ENCODE peak calls at places on chromosomes 5 and 9, in six cellular contexts. A, R, L, S, J and N are unnamed samples.

GRCh38 chr5:56588636-56589485 is 226.5 kb upstream of the MAP3K1 start:
- DNase-seq in R (no peak), A (peak; percentile 84), J (no peak), S (peak; percentile 74), L (peak; percentile 84), N (no peak)

GRCh38 chr5:64861281-64861680 is 92.6 kb downstream of the CWC27 start:
- DNase-seq in L (no peak), S (no peak), A (no peak), R (no peak), J (no peak), N (no peak)

GRCh38 chr5:150144211-150144801 is 11.3 kb downstream of the PDGFRB start:
- DNase-seq in S (no peak), L (peak; percentile 78), J (peak; percentile 76), R (peak; percentile 96), A (no peak), N (peak; percentile 84)

GRCh38 chr9:70826562-70826961 is 294.9 kb downstream of the TRPM3 start:
- DNase-seq in L (no peak), S (no peak), R (no peak), A (no peak), J (no peak), N (no peak)

GRCh38 chr5:170267431-170268152 is 30.0 kb downstream of the LCP2 start:
- DNase-seq in R (peak; percentile 78), L (peak; percentile 79), S (peak; percentile 87), J (peak; percentile 69), A (peak; percentile 92), N (peak; percentile 85)

GRCh38 chr9:79233542-79233941 is 338.2 kb upstream of the TLE4 start:
- DNase-seq in L (no peak), S (no peak), R (peak; percentile 44), J (peak; percentile 15), A (no peak), N (peak; percentile 50)

GRCh38 chr9:76610009-76610352 is 151.0 kb downstream of the GCNT1 start:
- DNase-seq in L (peak; percentile 88), S (no peak), R (peak; percentile 88), J (peak; percentile 39), A (peak; percentile 91), N (peak; percentile 85)

GRCh38 chr9:33813712-33814641 is 3.0 kb upstream of the UBE2R2 start:
- DNase-seq in S (no peak), L (no peak), R (peak; percentile 71), J (peak; percentile 69), A (no peak), N (peak; percentile 86)

GRCh38 chr9:98890256-98890655 is 53.5 kb upstream of the COL15A1 start:
- DNase-seq in A (no peak), R (no peak), J (no peak), S (no peak), L (no peak), N (no peak)

GRCh38 chr5:1226231-1226630 is 1.1 kb downstream of the SLC6A18 start:
- DNase-seq in S (no peak), R (no peak), J (no peak), L (no peak), A (no peak), N (no peak)

GRCh38 chr9:38083858-38084555 is 15.0 kb upstream of the SHB start:
- DNase-seq in J (no peak), S (no peak), A (no peak), L (no peak), R (no peak), N (no peak)

GRCh38 chr5:2432070-2432920 is 319.2 kb downstream of the IRX2 start:
- DNase-seq in J (no peak), A (no peak), S (no peak), R (no peak), L (no peak), N (no peak)

GRCh38 chr9:121321039-121321503 is 49.0 kb downstream of the STOM start:
- DNase-seq in S (peak; percentile 55), A (no peak), J (peak; percentile 39), L (peak; percentile 41), R (no peak), N (no peak)

GRCh38 chr9:93082841-93083411 is 13.1 kb upstream of the CARD19 start:
- DNase-seq in J (no peak), L (peak; percentile 33), A (peak; percentile 65), S (peak; percentile 46), R (no peak), N (no peak)

GRCh38 chr5:137481596-137481995 is 17.5 kb downstream of the SPOCK1 start:
- DNase-seq in S (no peak), L (no peak), A (no peak), R (no peak), J (no peak), N (no peak)

GRCh38 chr5:113205807-113206206 is 229.0 kb downstream of the TSSK1B start:
- DNase-seq in S (no peak), A (no peak), L (no peak), R (no peak), J (no peak), N (no peak)

GRCh38 chr5:50967388-50968039 is 301.1 kb downstream of the PARP8 start:
- DNase-seq in L (no peak), J (no peak), R (no peak), S (no peak), A (peak; percentile 40), N (peak; percentile 7)

GRCh38 chr5:31867219-31867618 is 228.3 kb downstream of the PDZD2 start:
- DNase-seq in A (no peak), J (no peak), R (no peak), L (no peak), S (no peak), N (no peak)

GRCh38 chr9:89952401-89952800 is 347.6 kb downstream of the GADD45G start:
- DNase-seq in L (no peak), R (peak; percentile 37), J (peak; percentile 57), A (no peak), S (no peak), N (no peak)

GRCh38 chr5:96533371-96533770 is 100.3 kb upstream of the PCSK1 start:
- DNase-seq in L (no peak), R (no peak), S (no peak), J (no peak), A (no peak), N (no peak)